ENCODE peak calls at places on chromosomes 12 and 14, in six cellular contexts. B is Peyer's patch, R is tibial nerve, S is NCI-H510A treated with DMSO at 0.1 percent for 48 hours, P is HT1080, X is PC-9. I is an unnamed sample.

GRCh38 chr12:6229224-6229748 is 29.1 kb downstream of the CD9 start:
- DNase-seq in S (no peak), R (no peak), B (no peak), X (peak), P (no peak), I (no peak)

GRCh38 chr12:96878704-96879103 is 28.4 kb upstream of the NEDD1 start:
- DNase-seq in X (no peak), R (no peak), P (peak), B (no peak), S (no peak), I (no peak)

GRCh38 chr12:130017571-130018449 is 114.0 kb upstream of the TMEM132D start:
- DNase-seq in B (no peak), P (peak), S (peak), X (no peak), R (no peak), I (no peak)

GRCh38 chr12:5318874-5319273 is 113.0 kb upstream of the NTF3 start:
- DNase-seq in X (no peak), B (no peak), R (no peak), S (no peak), P (peak), I (no peak)

GRCh38 chr14:101776315-101776714 is 14.8 kb downstream of the PPP2R5C start:
- DNase-seq in S (no peak), X (no peak), B (peak), R (no peak), P (no peak), I (peak)

GRCh38 chr12:62256408-62257079 is 3.7 kb upstream of the USP15 start:
- DNase-seq in X (no peak), R (no peak), P (no peak), B (no peak), S (no peak), I (no peak)

GRCh38 chr12:103392722-103393121 is 103.0 kb downstream of the C12orf42 start:
- DNase-seq in X (no peak), P (no peak), B (peak), R (no peak), S (no peak), I (peak)

GRCh38 chr12:109920266-109920780 is 20.2 kb downstream of the TCHP start:
- DNase-seq in S (no peak), X (no peak), R (no peak), P (no peak), B (no peak), I (no peak)

GRCh38 chr14:102929349-102930137 is 7.1 kb downstream of the AMN start:
- DNase-seq in X (no peak), S (no peak), B (no peak), P (no peak), R (no peak), I (no peak)

GRCh38 chr14:101405171-101405883 is 156.0 kb upstream of the DIO3 start:
- DNase-seq in P (no peak), S (no peak), B (no peak), X (no peak), R (no peak), I (no peak)

I was measured in GM13976.